ENCODE peak calls at places on chromosomes 16 and 17, in six cellular contexts. One of them, this sample, is unnamed.

GRCh38 chr17:57834146-57834741 is 15.6 kb downstream of the MRPS23 start:
- DNase-seq in GM12865: no peak
- DNase-seq in osteocyte: no peak
- DNase-seq in B cell: no peak
- DNase-seq in fibroblast of mammary gland: peak; percentile 27
- DNase-seq in heart right ventricle: peak; percentile 63
- DNase-seq in this sample: no peak

GRCh38 chr16:50311134-50311528 is 44.8 kb downstream of the ADCY7 start:
- DNase-seq in B cell: no peak
- DNase-seq in osteocyte: no peak
- DNase-seq in GM12865: no peak
- DNase-seq in heart right ventricle: no peak
- DNase-seq in fibroblast of mammary gland: no peak
- DNase-seq in this sample: no peak

GRCh38 chr16:89256651-89257254 is 39.2 kb downstream of the ZNF778 start:
- DNase-seq in heart right ventricle: no peak
- DNase-seq in GM12865: no peak
- DNase-seq in fibroblast of mammary gland: peak; percentile 65
- DNase-seq in B cell: no peak
- DNase-seq in osteocyte: no peak
- DNase-seq in this sample: no peak

GRCh38 chr16:80583466-80583865 is 42.7 kb downstream of the DYNLRB2 start:
- DNase-seq in heart right ventricle: no peak
- DNase-seq in osteocyte: no peak
- DNase-seq in GM12865: peak; percentile 68
- DNase-seq in fibroblast of mammary gland: peak; percentile 78
- DNase-seq in B cell: no peak
- DNase-seq in this sample: no peak

GRCh38 chr17:48575066-48575582 is 3.0 kb downstream of the HOXB4 start:
- DNase-seq in GM12865: no peak
- DNase-seq in B cell: no peak
- DNase-seq in fibroblast of mammary gland: peak; percentile 57
- DNase-seq in osteocyte: no peak
- DNase-seq in heart right ventricle: no peak
- DNase-seq in this sample: no peak

GRCh38 chr17:17855976-17856375 is 19.2 kb upstream of the SREBF1 start:
- DNase-seq in fibroblast of mammary gland: no peak
- DNase-seq in osteocyte: no peak
- DNase-seq in GM12865: no peak
- DNase-seq in B cell: no peak
- DNase-seq in heart right ventricle: no peak
- DNase-seq in this sample: no peak

GRCh38 chr16:14436410-14436955 is 193.6 kb downstream of the PARN start:
- DNase-seq in heart right ventricle: no peak
- DNase-seq in B cell: no peak
- DNase-seq in osteocyte: peak; percentile 74
- DNase-seq in GM12865: no peak
- DNase-seq in fibroblast of mammary gland: no peak
- DNase-seq in this sample: no peak

GRCh38 chr16:84514874-84515835 is 10.7 kb upstream of the MEAK7 start:
- DNase-seq in osteocyte: no peak
- DNase-seq in fibroblast of mammary gland: no peak
- DNase-seq in heart right ventricle: no peak
- DNase-seq in GM12865: peak; percentile 97
- DNase-seq in B cell: peak; percentile 83
- DNase-seq in this sample: no peak

GRCh38 chr17:28541439-28541838 is 11.0 kb downstream of the UNC119 start:
- DNase-seq in fibroblast of mammary gland: no peak
- DNase-seq in GM12865: no peak
- DNase-seq in B cell: no peak
- DNase-seq in heart right ventricle: no peak
- DNase-seq in osteocyte: no peak
- DNase-seq in this sample: no peak

GRCh38 chr16:73000020-73000906 is 47.7 kb downstream of the ZFHX3 start:
- DNase-seq in B cell: no peak
- DNase-seq in fibroblast of mammary gland: peak; percentile 46
- DNase-seq in GM12865: no peak
- DNase-seq in heart right ventricle: peak; percentile 46
- DNase-seq in osteocyte: no peak
- DNase-seq in this sample: no peak

GRCh38 chr17:16443390-16444257 is 28.3 kb downstream of the TRPV2 start:
- DNase-seq in heart right ventricle: no peak
- DNase-seq in B cell: no peak
- DNase-seq in GM12865: peak; percentile 70
- DNase-seq in fibroblast of mammary gland: no peak
- DNase-seq in osteocyte: no peak
- DNase-seq in this sample: no peak

GRCh38 chr16:46621902-46622676 is 910 bp upstream of the SHCBP1 start:
- DNase-seq in osteocyte: no peak
- DNase-seq in fibroblast of mammary gland: no peak
- DNase-seq in heart right ventricle: no peak
- DNase-seq in GM12865: no peak
- DNase-seq in B cell: no peak
- DNase-seq in this sample: no peak

GRCh38 chr16:57694556-57695377 is at the start of gene DRC7:
- DNase-seq in GM12865: peak; percentile 49
- DNase-seq in heart right ventricle: no peak
- DNase-seq in B cell: peak; percentile 59
- DNase-seq in fibroblast of mammary gland: peak; percentile 30
- DNase-seq in osteocyte: no peak
- DNase-seq in this sample: no peak

GRCh38 chr17:38925263-38925995 is at the start of gene LASP1NB:
- DNase-seq in osteocyte: peak; percentile 64
- DNase-seq in GM12865: no peak
- DNase-seq in B cell: no peak
- DNase-seq in fibroblast of mammary gland: peak; percentile 50
- DNase-seq in heart right ventricle: peak; percentile 50
- DNase-seq in this sample: peak; percentile 55

GRCh38 chr16:70685938-70686375 is at the start of gene MTSS2:
- DNase-seq in fibroblast of mammary gland: peak; percentile 76
- DNase-seq in GM12865: no peak
- DNase-seq in B cell: no peak
- DNase-seq in osteocyte: peak; percentile 95
- DNase-seq in heart right ventricle: peak; percentile 89
- DNase-seq in this sample: no peak

GRCh38 chr16:47787695-47788094 is 326.6 kb downstream of the PHKB start:
- DNase-seq in fibroblast of mammary gland: peak; percentile 20
- DNase-seq in GM12865: no peak
- DNase-seq in heart right ventricle: no peak
- DNase-seq in osteocyte: no peak
- DNase-seq in B cell: no peak
- DNase-seq in this sample: no peak

DNA sequence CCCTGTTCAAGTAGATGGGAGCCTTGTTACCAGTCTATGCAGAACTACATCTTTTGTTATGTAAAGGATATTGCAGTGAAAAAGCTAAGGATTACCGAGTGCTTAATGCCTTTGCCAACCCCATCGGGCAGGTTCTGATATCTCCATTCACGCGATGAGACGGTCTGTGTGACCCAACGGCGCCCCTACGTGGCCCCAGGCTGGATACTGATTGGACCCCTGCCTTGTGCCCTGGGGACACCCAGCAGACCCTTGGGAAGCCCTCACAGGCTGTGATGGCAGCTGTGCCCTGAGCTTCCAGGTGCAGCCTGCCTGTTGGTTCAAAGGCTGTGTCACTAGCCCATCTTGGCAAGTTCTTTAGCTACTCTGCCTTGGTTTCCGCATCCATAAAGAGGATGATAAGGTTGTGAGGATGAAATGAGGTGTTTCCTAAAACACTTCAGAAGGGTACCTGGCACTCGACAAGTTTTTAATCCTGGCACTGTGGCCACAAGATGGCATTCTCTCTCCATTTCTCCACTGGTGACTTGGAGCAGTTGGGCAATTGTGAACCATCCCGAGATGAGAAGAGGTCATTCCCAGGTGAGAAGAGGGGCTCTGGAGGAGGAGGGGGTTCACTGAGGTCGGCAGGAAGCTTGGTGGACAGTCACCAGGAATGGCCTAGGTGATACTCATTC is 33.6 kb downstream of the HAPSTR1 start:
- DNase-seq in fibroblast of mammary gland: no peak
- DNase-seq in heart right ventricle: no peak
- DNase-seq in GM12865: no peak
- DNase-seq in B cell: no peak
- DNase-seq in osteocyte: no peak
- DNase-seq in this sample: no peak
- TF ChIP-seq CTCF in fibroblast of mammary gland: no peak
- TF ChIP-seq CTCF in heart right ventricle: no peak
- TF ChIP-seq CTCF in GM12865: no peak
- TF ChIP-seq CTCF in B cell: no peak
- TF ChIP-seq CTCF in osteocyte: no peak
- TF ChIP-seq CTCF in this sample: no peak

GRCh38 chr16:66850115-66850815 is 6.1 kb downstream of the CA7 start:
- DNase-seq in heart right ventricle: no peak
- DNase-seq in GM12865: no peak
- DNase-seq in B cell: no peak
- DNase-seq in fibroblast of mammary gland: no peak
- DNase-seq in osteocyte: no peak
- DNase-seq in this sample: no peak
- TF ChIP-seq CTCF in heart right ventricle: no peak
- TF ChIP-seq CTCF in GM12865: no peak
- TF ChIP-seq CTCF in B cell: no peak
- TF ChIP-seq CTCF in fibroblast of mammary gland: no peak
- TF ChIP-seq CTCF in osteocyte: no peak
- TF ChIP-seq CTCF in this sample: no peak

GRCh38 chr17:55323518-55324295 is 58.9 kb downstream of the HLF start:
- DNase-seq in GM12865: no peak
- DNase-seq in B cell: no peak
- DNase-seq in heart right ventricle: no peak
- DNase-seq in osteocyte: no peak
- DNase-seq in fibroblast of mammary gland: no peak
- DNase-seq in this sample: no peak

GRCh38 chr17:55322451-55322985 is 57.8 kb downstream of the HLF start:
- DNase-seq in GM12865: no peak
- DNase-seq in osteocyte: no peak
- DNase-seq in B cell: no peak
- DNase-seq in heart right ventricle: no peak
- DNase-seq in fibroblast of mammary gland: no peak
- DNase-seq in this sample: no peak

GRCh38 chr17:55326030-55326429 is 61.3 kb downstream of the HLF start:
- DNase-seq in heart right ventricle: no peak
- DNase-seq in GM12865: no peak
- DNase-seq in B cell: no peak
- DNase-seq in fibroblast of mammary gland: no peak
- DNase-seq in osteocyte: no peak
- DNase-seq in this sample: no peak

GRCh38 chr17:55325405-55325804 is 60.6 kb downstream of the HLF start:
- DNase-seq in B cell: no peak
- DNase-seq in heart right ventricle: no peak
- DNase-seq in fibroblast of mammary gland: no peak
- DNase-seq in GM12865: no peak
- DNase-seq in osteocyte: no peak
- DNase-seq in this sample: no peak

DNA sequence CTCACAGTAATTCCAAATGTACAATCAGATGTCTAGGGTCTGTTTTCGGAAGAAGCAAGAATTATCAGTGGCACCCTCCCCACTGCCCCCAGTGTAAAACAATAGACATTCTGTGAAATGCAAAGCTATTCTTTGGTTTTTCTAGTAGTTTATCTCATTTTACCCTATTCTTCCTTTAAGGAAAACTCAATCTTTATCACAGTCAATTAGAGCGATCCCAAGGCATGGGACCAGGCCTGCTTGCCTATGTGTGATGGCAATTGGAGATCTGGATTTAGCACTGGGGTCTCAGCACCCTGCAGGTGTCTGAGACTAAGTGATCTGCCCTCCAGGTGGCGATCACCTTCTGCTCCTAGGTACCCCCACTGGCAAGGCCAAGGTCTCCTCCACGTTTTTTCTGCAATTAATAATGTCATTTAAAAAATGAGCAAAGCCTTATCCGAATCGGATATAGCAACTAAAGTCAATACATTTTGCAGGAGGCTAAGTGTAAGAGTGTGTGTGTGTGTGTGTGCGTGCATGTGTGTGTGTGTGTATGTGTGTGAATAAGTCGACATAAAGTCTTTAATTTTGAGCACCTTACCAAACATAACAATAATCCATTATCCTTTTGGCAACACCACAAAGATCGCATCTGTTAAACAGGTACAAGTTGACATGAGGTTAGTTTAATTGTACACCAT is 59.7 kb downstream of the HLF start:
- DNase-seq in B cell: no peak
- DNase-seq in heart right ventricle: no peak
- DNase-seq in fibroblast of mammary gland: no peak
- DNase-seq in GM12865: no peak
- DNase-seq in osteocyte: no peak
- DNase-seq in this sample: no peak
- TF ChIP-seq CTCF in B cell: no peak
- TF ChIP-seq CTCF in heart right ventricle: no peak
- TF ChIP-seq CTCF in fibroblast of mammary gland: no peak
- TF ChIP-seq CTCF in GM12865: no peak
- TF ChIP-seq CTCF in osteocyte: no peak
- TF ChIP-seq CTCF in this sample: no peak

GRCh38 chr17:59476413-59476812 is 89.0 kb upstream of the DHX40 start:
- DNase-seq in fibroblast of mammary gland: no peak
- DNase-seq in GM12865: no peak
- DNase-seq in osteocyte: no peak
- DNase-seq in heart right ventricle: no peak
- DNase-seq in B cell: no peak
- DNase-seq in this sample: no peak

GRCh38 chr17:59466943-59467801 is 98.2 kb upstream of the DHX40 start:
- DNase-seq in GM12865: no peak
- DNase-seq in fibroblast of mammary gland: no peak
- DNase-seq in osteocyte: peak; percentile 51
- DNase-seq in B cell: no peak
- DNase-seq in heart right ventricle: no peak
- DNase-seq in this sample: peak; percentile 66

GRCh38 chr17:59469786-59470485 is 95.5 kb upstream of the DHX40 start:
- DNase-seq in B cell: no peak
- DNase-seq in heart right ventricle: no peak
- DNase-seq in fibroblast of mammary gland: no peak
- DNase-seq in GM12865: no peak
- DNase-seq in osteocyte: no peak
- DNase-seq in this sample: peak; percentile 77

GRCh38 chr17:59465949-59466307 is 99.5 kb upstream of the DHX40 start:
- DNase-seq in heart right ventricle: no peak
- DNase-seq in B cell: no peak
- DNase-seq in fibroblast of mammary gland: no peak
- DNase-seq in GM12865: no peak
- DNase-seq in osteocyte: no peak
- DNase-seq in this sample: peak; percentile 47

DNA sequence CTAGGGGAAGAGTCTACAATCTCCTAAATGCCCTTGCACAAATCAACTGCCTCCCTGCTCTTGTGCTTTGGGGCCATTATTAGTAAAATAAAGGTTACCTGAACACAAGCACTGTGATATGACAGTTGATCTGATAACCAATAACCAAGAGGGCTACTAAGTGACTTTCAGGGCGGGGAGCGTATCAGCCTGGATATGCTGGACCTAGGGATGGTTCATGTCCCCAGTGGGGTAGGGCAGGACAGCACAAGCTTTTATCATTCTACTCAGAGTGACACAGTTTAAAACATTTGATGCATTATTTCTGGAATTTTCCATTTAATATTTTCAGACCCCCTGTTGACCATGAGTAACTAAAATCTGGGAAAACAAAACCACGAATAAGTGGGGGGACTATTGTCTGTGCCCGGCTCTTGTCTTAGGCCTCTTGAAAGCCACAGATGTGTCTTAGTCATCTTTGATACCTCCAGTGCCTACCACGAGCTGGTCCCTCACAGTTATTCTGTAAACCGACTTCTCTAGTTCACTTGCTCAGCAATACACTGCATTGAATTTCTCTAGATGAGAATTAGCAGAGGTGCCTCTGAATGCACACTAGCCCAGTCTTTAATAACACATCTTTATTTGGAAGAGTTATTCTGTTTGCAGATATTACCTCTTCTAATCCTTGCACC is 94.6 kb upstream of the DHX40 start:
- DNase-seq in B cell: no peak
- DNase-seq in GM12865: no peak
- DNase-seq in heart right ventricle: no peak
- DNase-seq in fibroblast of mammary gland: no peak
- DNase-seq in osteocyte: no peak
- DNase-seq in this sample: peak; percentile 68
- TF ChIP-seq CTCF in B cell: no peak
- TF ChIP-seq CTCF in GM12865: no peak
- TF ChIP-seq CTCF in heart right ventricle: no peak
- TF ChIP-seq CTCF in fibroblast of mammary gland: no peak
- TF ChIP-seq CTCF in osteocyte: no peak
- TF ChIP-seq CTCF in this sample: no peak

This sample was measured in esophagus muscularis mucosa.